ENCODE peak calls at places on chromosomes 13 and 19, in four cellular contexts. One of them, this sample, is unnamed.

GRCh38 chr13:50149932-50150331 is 134.7 kb downstream of the KCNRG start:
- DNase-seq in HepG2: no peak
- DNase-seq in H1: no peak
- DNase-seq in K562: no peak
- DNase-seq in this sample: no peak

GRCh38 chr19:538641-539428 is 5.0 kb upstream of the GZMM start:
- DNase-seq in H1: no peak
- DNase-seq in K562: no peak
- DNase-seq in HepG2: no peak
- DNase-seq in this sample: no peak

GRCh38 chr13:47069133-47069532 is 172.3 kb upstream of the HTR2A start:
- DNase-seq in HepG2: no peak
- DNase-seq in K562: no peak
- DNase-seq in H1: no peak
- DNase-seq in this sample: no peak

GRCh38 chr13:39210961-39211534 is 172.8 kb downstream of the NHLRC3 start:
- DNase-seq in HepG2: no peak
- DNase-seq in K562: no peak
- DNase-seq in H1: no peak
- DNase-seq in this sample: no peak

GRCh38 chr19:8020681-8021080 is 15.2 kb upstream of the ELAVL1 start:
- DNase-seq in HepG2: no peak
- DNase-seq in K562: no peak
- DNase-seq in H1: no peak
- DNase-seq in this sample: no peak

GRCh38 chr13:110277357-110277950 is 29.5 kb downstream of the COL4A1 start:
- DNase-seq in H1: no peak
- DNase-seq in HepG2: no peak
- DNase-seq in K562: no peak
- DNase-seq in this sample: no peak

GRCh38 chr13:107886118-107886517 is 329.2 kb downstream of the LIG4 start:
- DNase-seq in H1: no peak
- DNase-seq in HepG2: no peak
- DNase-seq in K562: no peak
- DNase-seq in this sample: no peak

GRCh38 chr19:19115954-19116353 is 22.3 kb downstream of the TMEM161A start:
- DNase-seq in H1: no peak
- DNase-seq in K562: peak; percentile 66
- DNase-seq in HepG2: peak; percentile 45
- DNase-seq in this sample: no peak

GRCh38 chr13:106594986-106595385 is 27.0 kb upstream of the ARGLU1 start:
- DNase-seq in HepG2: no peak
- DNase-seq in K562: no peak
- DNase-seq in H1: no peak
- DNase-seq in this sample: no peak

GRCh38 chr19:33960566-33960965 is 163.9 kb downstream of the KCTD15 start:
- DNase-seq in K562: no peak
- DNase-seq in HepG2: no peak
- DNase-seq in H1: no peak
- DNase-seq in this sample: no peak

GRCh38 chr19:10404888-10405808 is 1.8 kb upstream of the CDC37 start:
- DNase-seq in K562: peak; percentile 3
- DNase-seq in H1: no peak
- DNase-seq in HepG2: no peak
- DNase-seq in this sample: no peak

GRCh38 chr13:36447501-36447900 is 15.2 kb downstream of the CCNA1 start:
- DNase-seq in H1: no peak
- DNase-seq in HepG2: no peak
- DNase-seq in K562: no peak
- DNase-seq in this sample: no peak

GRCh38 chr13:63910406-63910957 is 2494.8 kb upstream of the PCDH20 start:
- DNase-seq in K562: no peak
- DNase-seq in H1: no peak
- DNase-seq in HepG2: peak; percentile 3
- DNase-seq in this sample: no peak

GRCh38 chr13:68609671-68610070 is 1379.5 kb upstream of the PCDH9 start:
- DNase-seq in K562: no peak
- DNase-seq in HepG2: no peak
- DNase-seq in H1: no peak
- DNase-seq in this sample: no peak

GRCh38 chr13:110528371-110528770 is 33.2 kb downstream of the RAB20 start:
- DNase-seq in HepG2: no peak
- DNase-seq in K562: no peak
- DNase-seq in H1: no peak
- DNase-seq in this sample: no peak

GRCh38 chr19:51366999-51367564 is 894 bp upstream of the ETFB start:
- DNase-seq in K562: no peak
- DNase-seq in H1: no peak
- DNase-seq in HepG2: no peak
- DNase-seq in this sample: no peak

GRCh38 chr19:51749979-51750378 is 1.7 kb downstream of the FPR1 start:
- DNase-seq in H1: no peak
- DNase-seq in HepG2: no peak
- DNase-seq in K562: no peak
- DNase-seq in this sample: no peak

GRCh38 chr19:16896098-16896912 is 7.5 kb downstream of the F2RL3 start:
- DNase-seq in H1: no peak
- DNase-seq in K562: peak; percentile 83
- DNase-seq in HepG2: no peak
- DNase-seq in this sample: no peak

GRCh38 chr19:46848389-46848788 is 2.3 kb downstream of the AP2S1 start:
- DNase-seq in K562: no peak
- DNase-seq in HepG2: no peak
- DNase-seq in H1: no peak
- DNase-seq in this sample: no peak

GRCh38 chr19:3176715-3177501 is 1.7 kb upstream of the S1PR4 start:
- DNase-seq in HepG2: no peak
- DNase-seq in K562: peak; percentile 77
- DNase-seq in H1: no peak
- DNase-seq in this sample: no peak

GRCh38 chr19:17331254-17331558 is 3.4 kb downstream of the ANO8 start:
- DNase-seq in HepG2: no peak
- DNase-seq in K562: no peak
- DNase-seq in H1: no peak
- DNase-seq in this sample: no peak

GRCh38 chr13:26946675-26947342 is 186.2 kb upstream of the GPR12 start:
- DNase-seq in K562: peak; percentile 39
- DNase-seq in H1: no peak
- DNase-seq in HepG2: peak; percentile 64
- DNase-seq in this sample: peak; percentile 16

GRCh38 chr13:27926644-27927434 is 7.0 kb downstream of the PDX1 start:
- DNase-seq in HepG2: no peak
- DNase-seq in K562: no peak
- DNase-seq in H1: no peak
- DNase-seq in this sample: no peak

GRCh38 chr19:17170538-17171297 is 44.4 kb upstream of the USE1 start:
- DNase-seq in H1: no peak
- DNase-seq in HepG2: no peak
- DNase-seq in K562: no peak
- DNase-seq in this sample: no peak

GRCh38 chr19:20078696-20079095 is 896 bp downstream of the ZNF90 start:
- DNase-seq in HepG2: no peak
- DNase-seq in K562: no peak
- DNase-seq in H1: no peak
- DNase-seq in this sample: no peak

GRCh38 chr19:49916839-49917733 is 11.9 kb upstream of the ATF5 start:
- DNase-seq in HepG2: no peak
- DNase-seq in K562: no peak
- DNase-seq in H1: no peak
- DNase-seq in this sample: no peak

GRCh38 chr13:48573213-48573612 is 40.3 kb upstream of the RCBTB2 start:
- DNase-seq in K562: no peak
- DNase-seq in H1: no peak
- DNase-seq in HepG2: no peak
- DNase-seq in this sample: no peak

GRCh38 chr13:64471916-64472315 is 2758.2 kb downstream of the PCDH9 start:
- DNase-seq in HepG2: peak; percentile 15
- DNase-seq in K562: no peak
- DNase-seq in H1: no peak
- DNase-seq in this sample: no peak

GRCh38 chr13:110304256-110304655 is 2.7 kb downstream of the COL4A1 start:
- DNase-seq in H1: no peak
- DNase-seq in HepG2: no peak
- DNase-seq in K562: no peak
- DNase-seq in this sample: no peak

GRCh38 chr13:62779146-62779545 is 1363.5 kb upstream of the PCDH20 start:
- DNase-seq in H1: no peak
- DNase-seq in K562: no peak
- DNase-seq in HepG2: no peak
- DNase-seq in this sample: no peak

DNA sequence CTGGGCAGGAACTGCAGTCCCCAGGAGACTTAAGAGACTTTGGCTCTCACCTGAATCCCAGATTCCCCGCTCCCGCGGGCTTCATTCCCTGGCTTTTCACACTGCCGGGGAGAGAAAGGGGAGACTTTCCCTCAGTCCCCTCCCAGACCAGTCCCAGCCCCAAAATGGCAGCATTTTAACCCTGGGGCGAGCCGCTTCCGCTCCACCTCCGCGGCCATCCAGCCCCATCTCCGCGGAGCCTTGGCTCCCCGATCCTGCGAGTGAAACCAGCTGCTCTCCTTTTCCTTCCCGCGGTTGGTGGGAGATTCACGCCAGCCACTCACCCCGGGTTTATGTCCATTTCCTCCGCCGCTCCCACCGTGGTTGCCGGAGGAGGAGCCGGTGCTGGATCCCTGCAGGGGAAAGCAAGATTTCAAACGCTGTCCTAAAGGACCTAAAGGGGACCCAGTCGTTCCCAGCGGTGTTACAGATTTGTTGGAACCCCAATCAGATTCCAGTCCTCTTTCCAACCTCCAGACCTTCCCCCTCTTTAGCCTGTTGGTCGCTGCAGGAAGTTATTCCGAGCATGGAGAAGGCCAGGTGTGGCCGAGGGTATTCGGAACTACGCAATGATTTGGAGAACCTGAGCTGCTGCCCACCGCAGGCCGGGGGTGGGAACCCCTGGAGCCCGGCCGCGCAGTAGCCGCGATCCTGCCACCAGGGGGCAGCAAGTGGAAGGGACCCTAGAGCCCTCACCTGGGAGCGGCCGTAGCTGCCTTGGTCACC is 3.4 kb downstream of the DMKN start:
- DNase-seq in HepG2: peak; percentile 75
- DNase-seq in H1: peak; percentile 78
- DNase-seq in K562: peak; percentile 93
- DNase-seq in this sample: no peak
- TF ChIP-seq CREB1 in HepG2: no peak
- TF ChIP-seq CREB1 in H1: no peak
- TF ChIP-seq CREB1 in K562: no peak
- TF ChIP-seq CREB1 in this sample: peak; percentile 23

GRCh38 chr19:29606420-29606747 is 301 bp downstream of the POP4 start:
- DNase-seq in K562: no peak
- DNase-seq in H1: no peak
- DNase-seq in HepG2: no peak
- DNase-seq in this sample: no peak

GRCh38 chr19:29610213-29610573 is 4.1 kb downstream of the POP4 start:
- DNase-seq in HepG2: no peak
- DNase-seq in K562: no peak
- DNase-seq in H1: no peak
- DNase-seq in this sample: no peak

GRCh38 chr19:29610574-29611271 is 4.6 kb downstream of the POP4 start:
- DNase-seq in HepG2: peak; percentile 64
- DNase-seq in H1: peak; percentile 82
- DNase-seq in K562: peak; percentile 71
- DNase-seq in this sample: peak; percentile 75

GRCh38 chr19:29612121-29612520 is 6.0 kb downstream of the POP4 start:
- DNase-seq in HepG2: no peak
- DNase-seq in H1: no peak
- DNase-seq in K562: no peak
- DNase-seq in this sample: no peak

GRCh38 chr19:29609636-29610035 is 3.6 kb downstream of the POP4 start:
- DNase-seq in HepG2: no peak
- DNase-seq in K562: no peak
- DNase-seq in H1: no peak
- DNase-seq in this sample: no peak
- TF ChIP-seq SRF in HepG2: no peak
- TF ChIP-seq SRF in K562: no peak
- TF ChIP-seq SRF in H1: no peak
- TF ChIP-seq SRF in this sample: no peak

GRCh38 chr13:100234006-100234405 is 145.1 kb downstream of the PCCA start:
- DNase-seq in HepG2: no peak
- DNase-seq in K562: no peak
- DNase-seq in H1: no peak
- DNase-seq in this sample: no peak

GRCh38 chr13:100234524-100235136 is 145.7 kb downstream of the PCCA start:
- DNase-seq in HepG2: peak; percentile 77
- DNase-seq in H1: no peak
- DNase-seq in K562: no peak
- DNase-seq in this sample: no peak

GRCh38 chr13:100235311-100235901 is 146.5 kb downstream of the PCCA start:
- DNase-seq in H1: no peak
- DNase-seq in K562: peak; percentile 22
- DNase-seq in HepG2: peak; percentile 60
- DNase-seq in this sample: no peak

GRCh38 chr13:100230813-100231575 is 142.1 kb downstream of the PCCA start:
- DNase-seq in K562: no peak
- DNase-seq in HepG2: no peak
- DNase-seq in H1: no peak
- DNase-seq in this sample: no peak

GRCh38 chr13:100229603-100230002 is 140.7 kb downstream of the PCCA start:
- DNase-seq in HepG2: no peak
- DNase-seq in H1: no peak
- DNase-seq in K562: no peak
- DNase-seq in this sample: no peak
- H3K79me2 ChIP-seq in HepG2: no peaks in the 10 kb centered on the region
- H3K79me2 ChIP-seq in H1: peaks cover 20% of the 10 kb centered on the region
- H3K79me2 ChIP-seq in K562: no peaks in the 10 kb centered on the region
- H3K79me2 ChIP-seq in this sample: no peaks in the 10 kb centered on the region

GRCh38 chr13:113742000-113742441 is 17.0 kb upstream of the TMEM255B start:
- DNase-seq in HepG2: peak; percentile 95
- DNase-seq in H1: no peak
- DNase-seq in K562: peak; percentile 33
- DNase-seq in this sample: no peak
- TF ChIP-seq CREB1 in HepG2: no peak
- TF ChIP-seq CREB1 in H1: no peak
- TF ChIP-seq CREB1 in K562: no peak
- TF ChIP-seq CREB1 in this sample: no peak

This sample was measured in GM12878.